ENCODE peak calls at places on chromosomes 13 and 19, in nine cellular contexts. I is B cell; X is DMS79; L is mesothelial cell of epicardium; K is GM03348; R is stimulated activated CD4-positive, alpha-beta T cell treated with anti-CD3 and anti-CD28 coated beads, Interleukin-12 subunit alpha, Interleukin-12 subunit beta, amount 100 ng/mL, for 48 hours; Z is GM12865; U is GM04504; B is Calu3. P is an unnamed sample.

GRCh38 chr19:49216076-49216475 is 58.5 kb downstream of the TRPM4 start:
- DNase-seq in I (no peak), X (no peak), L (no peak), K (no peak), R (no peak), Z (no peak), U (peak), B (no peak), P (no peak)

GRCh38 chr19:21588202-21588601 is 82.8 kb downstream of the ZNF429 start:
- DNase-seq in I (no peak), X (no peak), L (no peak), K (no peak), R (no peak), Z (no peak), U (no peak), B (no peak), P (no peak)

GRCh38 chr13:28429685-28430290 is 65.1 kb downstream of the FLT1 start:
- DNase-seq in I (peak), X (peak), L (no peak), K (no peak), R (no peak), Z (peak), U (no peak), B (no peak), P (peak)

GRCh38 chr13:74104661-74105275 is 29.4 kb downstream of the KLF12 start:
- DNase-seq in I (no peak), X (no peak), L (no peak), K (no peak), R (no peak), Z (no peak), U (no peak), B (no peak), P (no peak)

GRCh38 chr19:928471-929259 is 2.8 kb downstream of the ARID3A start:
- DNase-seq in I (no peak), X (no peak), L (no peak), K (peak), R (no peak), Z (no peak), U (no peak), B (no peak), P (peak)

GRCh38 chr19:48760514-48761221 is 5.3 kb downstream of the FGF21 start:
- DNase-seq in I (no peak), X (no peak), L (no peak), K (no peak), R (peak), Z (no peak), U (no peak), B (peak), P (no peak)

GRCh38 chr19:49436381-49437017 is 4.8 kb downstream of the SLC17A7 start:
- DNase-seq in I (peak), X (no peak), L (no peak), K (no peak), R (peak), Z (peak), U (no peak), B (peak), P (no peak)

GRCh38 chr19:29665826-29666633 is 769 bp downstream of the PLEKHF1 start:
- DNase-seq in I (peak), X (peak), L (no peak), K (peak), R (no peak), Z (peak), U (no peak), B (peak), P (no peak)

GRCh38 chr19:17665058-17665457 is 23.1 kb downstream of the UNC13A start:
- DNase-seq in I (no peak), X (no peak), L (no peak), K (no peak), R (no peak), Z (no peak), U (no peak), B (no peak), P (no peak)

GRCh38 chr13:47708386-47708785 is 292.7 kb downstream of the SUCLA2 start:
- DNase-seq in I (no peak), X (no peak), L (no peak), K (peak), R (no peak), Z (no peak), U (peak), B (peak), P (no peak)

GRCh38 chr19:55563261-55563690 is 17.4 kb downstream of the ZNF579 start:
- DNase-seq in I (no peak), X (no peak), L (no peak), K (peak), R (no peak), Z (no peak), U (no peak), B (no peak), P (no peak)

GRCh38 chr13:25732146-25732865 is 319.5 kb downstream of the SHISA2 start:
- DNase-seq in I (no peak), X (no peak), L (no peak), K (no peak), R (no peak), Z (no peak), U (no peak), B (no peak), P (no peak)

GRCh38 chr13:39623466-39623865 is 20.5 kb upstream of the LHFPL6 start:
- DNase-seq in I (no peak), X (no peak), L (no peak), K (no peak), R (no peak), Z (no peak), U (no peak), B (no peak), P (no peak)

GRCh38 chr19:1690570-1691307 is 38.3 kb upstream of the TCF3 start:
- DNase-seq in I (peak), X (no peak), L (no peak), K (peak), R (peak), Z (peak), U (no peak), B (peak), P (peak)

GRCh38 chr19:46878613-46879375 is 18.0 kb downstream of the ARHGAP35 start:
- DNase-seq in I (no peak), X (no peak), L (no peak), K (peak), R (no peak), Z (no peak), U (peak), B (no peak), P (peak)

GRCh38 chr13:87827479-87827878 is 156.3 kb downstream of the SLITRK5 start:
- DNase-seq in I (no peak), X (no peak), L (no peak), K (no peak), R (no peak), Z (no peak), U (no peak), B (no peak), P (no peak)

GRCh38 chr13:32059511-32059984 is 28.0 kb downstream of the FRY start:
- DNase-seq in I (no peak), X (no peak), L (no peak), K (no peak), R (no peak), Z (no peak), U (no peak), B (no peak), P (no peak)

GRCh38 chr19:47626238-47626637 is 17.3 kb downstream of the BICRA start:
- DNase-seq in I (no peak), X (no peak), L (no peak), K (no peak), R (no peak), Z (no peak), U (no peak), B (no peak), P (no peak)